ENCODE peak calls at places on chromosomes 1 and 21, in nine cellular contexts. J, T, X, V, S, F, C, B and O are unnamed samples.

GRCh38 chr1:5125208-5125607 is 470.8 kb downstream of the AJAP1 start:
- DNase-seq in S (no peak), B (no peak), C (no peak), V (no peak), X (no peak), F (no peak), T (no peak), J (no peak), O (no peak)

GRCh38 chr1:195580988-195581387 is 1027.3 kb downstream of the KCNT2 start:
- DNase-seq in T (no peak), C (no peak), B (peak; percentile 13), V (no peak), F (no peak), J (no peak), S (no peak), X (no peak), O (no peak)

GRCh38 chr1:55531644-55532043 is 316.5 kb upstream of the USP24 start:
- DNase-seq in S (no peak), X (no peak), V (no peak), T (no peak), C (no peak), B (no peak), J (no peak), F (no peak), O (no peak)

GRCh38 chr1:157490337-157491165 is 61.8 kb downstream of the FCRL5 start:
- DNase-seq in S (peak; percentile 75), T (peak; percentile 79), V (peak; percentile 82), F (peak; percentile 82), J (peak; percentile 80), X (peak; percentile 38), C (no peak), B (peak; percentile 26), O (no peak)

GRCh38 chr1:180888870-180889269 is 23.8 kb upstream of the KIAA1614 start:
- DNase-seq in X (no peak), C (no peak), S (no peak), F (no peak), V (no peak), B (no peak), J (no peak), T (no peak), O (no peak)

GRCh38 chr1:212692774-212693644 is 6.6 kb downstream of the BATF3 start:
- DNase-seq in F (no peak), T (no peak), J (no peak), X (peak; percentile 43), V (no peak), C (no peak), S (no peak), B (peak; percentile 69), O (no peak)

GRCh38 chr1:58896211-58897183 is 112.7 kb upstream of the JUN start:
- DNase-seq in F (no peak), B (no peak), J (peak; percentile 89), T (no peak), V (peak; percentile 14), S (peak; percentile 49), C (no peak), X (no peak), O (peak; percentile 84)

GRCh38 chr1:248828845-248829244 is 3.1 kb upstream of the SH3BP5L start:
- DNase-seq in X (peak; percentile 62), S (no peak), B (peak; percentile 93), T (no peak), J (no peak), F (no peak), V (no peak), C (no peak), O (no peak)

GRCh38 chr1:193114485-193115095 is 7.2 kb upstream of the CDC73 start:
- DNase-seq in J (no peak), T (no peak), S (no peak), X (peak; percentile 24), V (no peak), C (no peak), B (no peak), F (no peak), O (no peak)

GRCh38 chr1:240094043-240094722 is 2.5 kb downstream of the FMN2 start:
- DNase-seq in S (no peak), F (peak; percentile 22), T (no peak), J (no peak), C (no peak), V (no peak), X (no peak), B (no peak), O (no peak)

GRCh38 chr1:10733967-10734366 is 62.5 kb downstream of the CASZ1 start:
- DNase-seq in X (no peak), T (no peak), V (peak; percentile 53), B (no peak), S (peak; percentile 69), C (no peak), J (no peak), F (peak; percentile 55), O (no peak)

GRCh38 chr1:197761654-197762053 is 13.6 kb downstream of the DENND1B start:
- DNase-seq in B (no peak), C (no peak), X (no peak), T (no peak), F (no peak), J (no peak), V (no peak), S (no peak), O (no peak)

GRCh38 chr1:197763307-197763706 is 12.0 kb downstream of the DENND1B start:
- DNase-seq in S (no peak), C (no peak), X (no peak), F (no peak), B (no peak), V (no peak), T (no peak), J (no peak), O (no peak)

GRCh38 chr1:197768014-197768413 is 7.3 kb downstream of the DENND1B start:
- DNase-seq in T (no peak), X (no peak), B (no peak), V (no peak), C (no peak), F (no peak), J (no peak), S (no peak), O (no peak)

GRCh38 chr1:197763769-197764168 is 11.5 kb downstream of the DENND1B start:
- DNase-seq in V (no peak), F (no peak), C (no peak), S (no peak), J (no peak), T (no peak), B (no peak), X (no peak), O (no peak)
- H3K4me1 ChIP-seq in V (peaks cover 13% of the 10 kb centered on the region), F (peaks cover 12% of the 10 kb centered on the region), C (no peaks in the 10 kb centered on the region), S (peaks cover 1% of the 10 kb centered on the region), J (peaks cover 27% of the 10 kb centered on the region), T (no peaks in the 10 kb centered on the region), B (peaks cover 2% of the 10 kb centered on the region), X (no peaks in the 10 kb centered on the region), O (peaks cover 32% of the 10 kb centered on the region)

DNA sequence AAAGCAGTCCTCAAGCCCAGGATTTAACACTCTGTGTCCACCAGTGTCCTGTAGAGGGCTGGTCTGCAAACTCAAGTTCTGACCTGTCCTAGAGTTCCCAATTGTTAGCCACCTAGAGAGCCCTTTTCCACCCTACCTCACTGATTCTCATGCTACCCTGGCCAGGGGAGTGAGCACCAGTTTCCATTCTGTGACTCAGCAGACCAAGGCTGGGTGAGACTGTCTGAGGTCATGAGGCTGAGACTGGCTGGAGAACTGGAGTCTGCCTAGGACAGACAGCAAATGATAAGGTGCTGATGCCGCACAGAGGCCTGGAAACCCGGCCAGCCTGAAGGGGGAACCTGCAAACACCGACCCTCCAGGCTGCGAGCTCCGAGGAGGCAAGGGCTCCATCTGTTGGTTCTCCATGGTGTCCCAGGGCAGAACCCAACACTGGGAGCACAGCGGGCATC is 13.7 kb downstream of the GLIS1 start:
- DNase-seq in S (no peak), C (no peak), X (peak; percentile 15), F (peak; percentile 84), V (peak; percentile 72), J (no peak), T (peak; percentile 29), B (peak; percentile 77), O (no peak)
- TF ChIP-seq CTCF in S (no peak), C (no peak), X (no peak), F (peak; percentile 31), V (peak; percentile 55), J (no peak), T (peak; percentile 18), B (peak; percentile 48), O (no peak)

DNA sequence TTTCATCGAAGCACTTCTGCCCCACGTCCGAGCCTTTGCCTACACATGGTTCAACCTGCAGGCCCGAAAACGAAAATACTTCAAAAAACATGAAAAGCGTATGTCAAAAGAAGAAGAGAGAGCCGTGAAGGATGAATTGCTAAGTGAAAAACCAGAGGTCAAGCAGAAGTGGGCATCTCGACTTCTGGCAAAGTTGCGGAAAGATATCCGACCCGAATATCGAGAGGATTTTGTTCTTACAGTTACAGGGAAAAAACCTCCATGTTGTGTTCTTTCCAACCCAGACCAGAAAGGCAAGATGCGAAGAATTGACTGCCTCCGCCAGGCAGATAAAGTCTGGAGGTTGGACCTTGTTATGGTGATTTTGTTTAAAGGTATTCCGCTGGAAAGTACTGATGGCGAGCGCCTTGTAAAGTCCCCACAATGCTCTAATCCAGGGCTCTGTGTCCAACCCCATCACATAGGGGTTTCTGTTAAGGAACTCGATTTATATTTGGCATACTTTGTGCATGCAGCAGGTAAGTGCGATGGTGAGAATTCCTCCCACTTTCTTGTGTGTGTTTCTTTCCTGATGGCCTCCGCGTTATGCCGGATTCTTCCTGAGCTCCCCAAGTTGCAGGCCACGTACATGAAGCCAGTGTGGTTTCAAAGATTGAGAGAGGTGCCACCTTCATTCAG is 5.9 kb downstream of the NFIA start:
- DNase-seq in V (no peak), F (no peak), C (no peak), B (no peak), X (no peak), S (no peak), J (no peak), T (no peak), O (no peak)
- H3K4me3 ChIP-seq in V (no peak overlapping the region), F (no peak overlapping the region), C (no peak overlapping the region), B (no peak overlapping the region), X (no peak overlapping the region), S (no peak overlapping the region), J (no peak overlapping the region), T (no peak overlapping the region), O (peak overlapping the region; percentile 84)

DNA sequence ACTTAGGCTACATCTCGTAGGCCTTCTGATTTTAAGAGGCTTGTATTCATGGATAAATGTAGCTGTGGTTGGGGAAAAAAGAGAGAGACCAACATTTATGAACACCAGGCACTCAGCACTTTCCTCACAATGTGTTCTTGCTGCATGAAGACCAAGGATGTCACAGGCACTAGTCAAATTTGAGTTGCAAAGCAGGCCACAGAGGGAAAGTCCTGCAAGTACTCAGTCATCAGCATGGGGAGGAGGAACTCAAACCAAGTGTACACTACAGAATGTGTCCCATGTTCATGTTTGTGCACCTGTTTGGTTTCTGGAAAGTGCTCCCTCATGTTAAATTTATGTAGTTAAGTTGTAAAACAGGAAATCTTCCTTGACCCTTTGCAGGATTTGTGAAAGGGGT is 8.7 kb upstream of the MAP3K7CL start:
- DNase-seq in C (no peak), X (no peak), V (no peak), B (no peak), T (no peak), F (no peak), J (no peak), S (no peak), O (no peak)
- H3K4me1 ChIP-seq in C (no peaks in the 10 kb centered on the region), X (no peaks in the 10 kb centered on the region), V (no peaks in the 10 kb centered on the region), B (no peaks in the 10 kb centered on the region), T (no peaks in the 10 kb centered on the region), F (no peaks in the 10 kb centered on the region), J (no peaks in the 10 kb centered on the region), S (no peaks in the 10 kb centered on the region), O (peaks cover 4% of the 10 kb centered on the region)